ENCODE peak calls at places on chromosomes 13 and 19, in eight cellular contexts. One of them, this sample, is unnamed.

GRCh38 chr13:44329909-44330545 is 43.6 kb upstream of the SERP2 start:
- DNase-seq in hepatocyte: no peak
- DNase-seq in AG04450: no peak
- DNase-seq in T-helper 2 cell: no peak
- DNase-seq in AML-193: no peak
- DNase-seq in activated CD4-positive, alpha-beta T cell treated with anti-CD3 and anti-CD28 coated beads, Interleukin-2, amount 50 U/mL, for 1 hour: no peak
- DNase-seq in HuH-7.5: no peak
- DNase-seq in naive thymus-derived CD8-positive, alpha-beta T cell: no peak
- DNase-seq in this sample: no peak

GRCh38 chr13:98150836-98151489 is 8.1 kb downstream of the FARP1 start:
- DNase-seq in AML-193: no peak
- DNase-seq in hepatocyte: no peak
- DNase-seq in naive thymus-derived CD8-positive, alpha-beta T cell: no peak
- DNase-seq in AG04450: no peak
- DNase-seq in HuH-7.5: no peak
- DNase-seq in activated CD4-positive, alpha-beta T cell treated with anti-CD3 and anti-CD28 coated beads, Interleukin-2, amount 50 U/mL, for 1 hour: no peak
- DNase-seq in T-helper 2 cell: no peak
- DNase-seq in this sample: no peak

GRCh38 chr19:16590876-16591802 is 18.9 kb upstream of the SLC35E1 start:
- DNase-seq in AG04450: no peak
- DNase-seq in T-helper 2 cell: no peak
- DNase-seq in activated CD4-positive, alpha-beta T cell treated with anti-CD3 and anti-CD28 coated beads, Interleukin-2, amount 50 U/mL, for 1 hour: no peak
- DNase-seq in hepatocyte: no peak
- DNase-seq in HuH-7.5: no peak
- DNase-seq in AML-193: no peak
- DNase-seq in naive thymus-derived CD8-positive, alpha-beta T cell: no peak
- DNase-seq in this sample: no peak

GRCh38 chr19:35030257-35031071 is at the start of gene SCN1B:
- DNase-seq in AG04450: no peak
- DNase-seq in AML-193: no peak
- DNase-seq in T-helper 2 cell: peak; percentile 35
- DNase-seq in hepatocyte: peak; percentile 87
- DNase-seq in activated CD4-positive, alpha-beta T cell treated with anti-CD3 and anti-CD28 coated beads, Interleukin-2, amount 50 U/mL, for 1 hour: peak; percentile 61
- DNase-seq in HuH-7.5: peak; percentile 86
- DNase-seq in naive thymus-derived CD8-positive, alpha-beta T cell: peak; percentile 42
- DNase-seq in this sample: peak; percentile 40

GRCh38 chr19:49808762-49809154 is 4.3 kb downstream of the FUZ start:
- DNase-seq in hepatocyte: peak; percentile 96
- DNase-seq in AG04450: peak; percentile 53
- DNase-seq in naive thymus-derived CD8-positive, alpha-beta T cell: peak; percentile 80
- DNase-seq in activated CD4-positive, alpha-beta T cell treated with anti-CD3 and anti-CD28 coated beads, Interleukin-2, amount 50 U/mL, for 1 hour: peak; percentile 90
- DNase-seq in T-helper 2 cell: peak; percentile 65
- DNase-seq in AML-193: no peak
- DNase-seq in HuH-7.5: peak; percentile 85
- DNase-seq in this sample: no peak

GRCh38 chr13:35978607-35979316 is 152.4 kb downstream of the DCLK1 start:
- DNase-seq in AG04450: no peak
- DNase-seq in hepatocyte: peak; percentile 68
- DNase-seq in AML-193: peak; percentile 63
- DNase-seq in HuH-7.5: peak; percentile 19
- DNase-seq in activated CD4-positive, alpha-beta T cell treated with anti-CD3 and anti-CD28 coated beads, Interleukin-2, amount 50 U/mL, for 1 hour: no peak
- DNase-seq in T-helper 2 cell: no peak
- DNase-seq in naive thymus-derived CD8-positive, alpha-beta T cell: no peak
- DNase-seq in this sample: peak; percentile 15

GRCh38 chr19:18109731-18110671 is 12.4 kb downstream of the MAST3 start:
- DNase-seq in hepatocyte: peak; percentile 81
- DNase-seq in AML-193: peak; percentile 42
- DNase-seq in naive thymus-derived CD8-positive, alpha-beta T cell: peak; percentile 41
- DNase-seq in activated CD4-positive, alpha-beta T cell treated with anti-CD3 and anti-CD28 coated beads, Interleukin-2, amount 50 U/mL, for 1 hour: peak; percentile 42
- DNase-seq in T-helper 2 cell: no peak
- DNase-seq in AG04450: no peak
- DNase-seq in HuH-7.5: peak; percentile 77
- DNase-seq in this sample: peak; percentile 42

GRCh38 chr19:38989066-38989605 is 13.6 kb upstream of the FBXO17 start:
- DNase-seq in hepatocyte: peak; percentile 65
- DNase-seq in T-helper 2 cell: no peak
- DNase-seq in activated CD4-positive, alpha-beta T cell treated with anti-CD3 and anti-CD28 coated beads, Interleukin-2, amount 50 U/mL, for 1 hour: no peak
- DNase-seq in AG04450: no peak
- DNase-seq in AML-193: no peak
- DNase-seq in naive thymus-derived CD8-positive, alpha-beta T cell: no peak
- DNase-seq in HuH-7.5: no peak
- DNase-seq in this sample: no peak

GRCh38 chr19:40626918-40627317 is 25.7 kb downstream of the LTBP4 start:
- DNase-seq in AG04450: no peak
- DNase-seq in naive thymus-derived CD8-positive, alpha-beta T cell: no peak
- DNase-seq in AML-193: no peak
- DNase-seq in hepatocyte: no peak
- DNase-seq in activated CD4-positive, alpha-beta T cell treated with anti-CD3 and anti-CD28 coated beads, Interleukin-2, amount 50 U/mL, for 1 hour: no peak
- DNase-seq in HuH-7.5: no peak
- DNase-seq in T-helper 2 cell: no peak
- DNase-seq in this sample: no peak

GRCh38 chr19:18869781-18870530 is 26.0 kb downstream of the CERS1 start:
- DNase-seq in hepatocyte: no peak
- DNase-seq in T-helper 2 cell: no peak
- DNase-seq in naive thymus-derived CD8-positive, alpha-beta T cell: no peak
- DNase-seq in AG04450: no peak
- DNase-seq in activated CD4-positive, alpha-beta T cell treated with anti-CD3 and anti-CD28 coated beads, Interleukin-2, amount 50 U/mL, for 1 hour: no peak
- DNase-seq in HuH-7.5: no peak
- DNase-seq in AML-193: no peak
- DNase-seq in this sample: no peak

GRCh38 chr13:40352385-40352778 is 314.1 kb downstream of the FOXO1 start:
- DNase-seq in AML-193: no peak
- DNase-seq in hepatocyte: no peak
- DNase-seq in HuH-7.5: no peak
- DNase-seq in naive thymus-derived CD8-positive, alpha-beta T cell: no peak
- DNase-seq in AG04450: no peak
- DNase-seq in T-helper 2 cell: no peak
- DNase-seq in activated CD4-positive, alpha-beta T cell treated with anti-CD3 and anti-CD28 coated beads, Interleukin-2, amount 50 U/mL, for 1 hour: no peak
- DNase-seq in this sample: no peak